ENCODE peak calls at places on chromosome 17, in four cellular contexts. R, Y, Z and J are unnamed samples.

GRCh38 chr17:45147102-45147580 is 1.1 kb upstream of the HEXIM1 start:
- DNase-seq in R (peak), Y (no peak), Z (peak), J (peak)

GRCh38 chr17:6437466-6437865 is 2.5 kb upstream of the AIPL1 start:
- DNase-seq in R (no peak), Y (no peak), Z (no peak), J (no peak)

GRCh38 chr17:33732116-33732515 is 439.0 kb upstream of the ASIC2 start:
- DNase-seq in R (no peak), Y (peak), Z (no peak), J (peak)

GRCh38 chr17:57534863-57535651 is 210.0 kb downstream of the CCDC182 start:
- DNase-seq in R (no peak), Y (peak), Z (no peak), J (no peak)

GRCh38 chr17:4479340-4479981 is 19.2 kb upstream of the SPNS2 start:
- DNase-seq in R (no peak), Y (no peak), Z (no peak), J (no peak)

GRCh38 chr17:76071497-76072148 is 694 bp downstream of the SRP68 start:
- DNase-seq in R (no peak), Y (no peak), Z (no peak), J (no peak)

GRCh38 chr17:21687136-21687953 is 5.0 kb upstream of the KCNJ18 start:
- DNase-seq in R (no peak), Y (no peak), Z (no peak), J (no peak)

GRCh38 chr17:30393491-30393890 is 14.8 kb downstream of the CPD start:
- DNase-seq in R (no peak), Y (no peak), Z (no peak), J (no peak)

GRCh38 chr17:59154335-59154720 is 658 bp downstream of the SKA2 start:
- DNase-seq in R (peak), Y (peak), Z (peak), J (peak)

GRCh38 chr17:50604470-50604869 is 30.2 kb upstream of the ABCC3 start:
- DNase-seq in R (no peak), Y (peak), Z (no peak), J (no peak)

GRCh38 chr17:75584358-75585175 is 3.0 kb upstream of the MYO15B start:
- DNase-seq in R (no peak), Y (no peak), Z (no peak), J (no peak)

GRCh38 chr17:61396586-61397085 is 3.0 kb upstream of the TBX2 start:
- DNase-seq in R (no peak), Y (no peak), Z (no peak), J (no peak)

GRCh38 chr17:76537578-76538280 is at the start of gene CYGB:
- DNase-seq in R (no peak), Y (peak), Z (peak), J (no peak)

GRCh38 chr17:40063034-40063765 is 435 bp downstream of the THRA start:
- DNase-seq in R (peak), Y (peak), Z (peak), J (no peak)

GRCh38 chr17:9123594-9124553 is 102.6 kb downstream of the NTN1 start:
- DNase-seq in R (no peak), Y (no peak), Z (no peak), J (no peak)

GRCh38 chr17:10327640-10328039 is 45.2 kb downstream of the MYH13 start:
- DNase-seq in R (peak), Y (peak), Z (peak), J (peak)

GRCh38 chr17:39229274-39229913 is 3.6 kb upstream of the STAC2 start:
- DNase-seq in R (no peak), Y (peak), Z (no peak), J (no peak)

GRCh38 chr17:79154446-79154845 is 79.8 kb downstream of the ENGASE start:
- DNase-seq in R (no peak), Y (no peak), Z (no peak), J (no peak)

GRCh38 chr17:4750606-4751005 is 10.9 kb upstream of the CXCL16 start:
- DNase-seq in R (no peak), Y (no peak), Z (no peak), J (no peak)

GRCh38 chr17:19322129-19322505 is 40.4 kb downstream of the B9D1 start:
- DNase-seq in R (no peak), Y (no peak), Z (no peak), J (no peak)

GRCh38 chr17:10022416-10022815 is 117.3 kb upstream of the RCVRN start:
- DNase-seq in R (no peak), Y (no peak), Z (no peak), J (no peak)

GRCh38 chr17:15944720-15945492 is at the start of gene ADORA2B:
- DNase-seq in R (peak), Y (peak), Z (no peak), J (no peak)

GRCh38 chr17:45786349-45786748 is 2.2 kb downstream of the CRHR1 start:
- DNase-seq in R (no peak), Y (no peak), Z (no peak), J (no peak)

GRCh38 chr17:19812407-19812806 is 55.3 kb downstream of the ULK2 start:
- DNase-seq in R (no peak), Y (peak), Z (no peak), J (no peak)

GRCh38 chr17:37884516-37884915 is 39.7 kb upstream of the TBC1D3K start:
- DNase-seq in R (no peak), Y (no peak), Z (no peak), J (no peak)

GRCh38 chr17:74770498-74771318 is 5.4 kb downstream of the NAT9 start:
- DNase-seq in R (peak), Y (peak), Z (peak), J (peak)

GRCh38 chr17:27860971-27861669 is 32.0 kb downstream of the LYRM9 start:
- DNase-seq in R (no peak), Y (no peak), Z (no peak), J (no peak)

GRCh38 chr17:5043524-5043923 is 8.3 kb upstream of the SLC52A1 start:
- DNase-seq in R (no peak), Y (no peak), Z (no peak), J (no peak)

GRCh38 chr17:42311240-42312034 is 23.1 kb downstream of the STAT5A start:
- DNase-seq in R (no peak), Y (peak), Z (peak), J (peak)
- H3K4me3 ChIP-seq in R (no peak), Y (no peak), Z (no peak), J (peak)

GRCh38 chr17:78140169-78141051 is 5.8 kb upstream of the C17orf99 start:
- DNase-seq in R (peak), Y (peak), Z (peak), J (peak)
- H3K4me3 ChIP-seq in R (peak), Y (no peak), Z (no peak), J (no peak)

DNA sequence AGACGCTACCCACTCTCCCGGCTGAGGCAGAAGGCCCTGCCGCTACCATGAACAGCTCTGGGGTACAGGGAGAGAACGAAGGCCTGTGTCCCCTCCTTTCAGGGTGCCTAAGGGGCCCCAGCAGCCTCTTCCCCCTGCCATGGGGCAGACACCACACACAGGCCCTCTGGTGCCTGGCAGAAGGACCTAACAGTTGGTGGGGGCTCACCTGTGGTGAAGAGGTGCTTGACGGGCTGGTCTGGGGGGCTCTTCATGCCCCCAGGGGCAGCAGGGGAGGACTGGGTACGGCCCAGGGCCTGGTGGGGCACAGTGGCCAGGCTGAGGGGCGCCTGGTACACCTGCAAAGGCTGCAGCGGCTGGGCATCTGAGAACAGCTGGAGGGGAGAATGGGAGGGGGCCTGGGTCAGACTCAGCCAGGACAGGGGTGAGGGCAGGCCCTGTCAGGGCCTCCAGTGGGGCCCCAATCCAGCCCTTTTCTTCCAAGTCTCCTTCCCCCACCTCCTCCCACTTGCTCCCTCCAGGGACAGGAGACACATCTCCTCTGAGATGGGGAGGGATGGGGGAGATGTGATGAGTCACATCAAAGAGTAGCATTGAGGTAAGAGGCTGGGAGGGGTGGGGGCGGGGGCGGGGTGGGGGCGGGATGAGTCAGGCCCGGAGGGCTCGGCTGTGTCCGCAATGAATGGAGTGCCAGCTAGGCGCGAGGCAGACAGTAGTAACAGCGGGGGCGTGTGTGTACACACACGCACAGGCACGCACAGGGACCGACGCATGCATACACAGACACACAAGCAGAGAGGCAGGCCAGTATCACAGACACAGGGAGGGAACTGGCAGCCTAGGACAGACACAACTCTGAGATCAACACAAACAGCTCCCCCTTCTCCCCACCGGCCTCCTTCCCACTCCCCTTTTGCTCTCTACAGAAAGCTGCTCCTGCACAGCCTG is 16.1 kb downstream of the G6PC3 start:
- DNase-seq in R (peak), Y (peak), Z (no peak), J (no peak)
- H3K4me3 ChIP-seq in R (no peak), Y (no peak), Z (no peak), J (no peak)

GRCh38 chr17:43200127-43200526 is 11.5 kb upstream of the TMEM106A start:
- DNase-seq in R (no peak), Y (no peak), Z (no peak), J (peak)

DNA sequence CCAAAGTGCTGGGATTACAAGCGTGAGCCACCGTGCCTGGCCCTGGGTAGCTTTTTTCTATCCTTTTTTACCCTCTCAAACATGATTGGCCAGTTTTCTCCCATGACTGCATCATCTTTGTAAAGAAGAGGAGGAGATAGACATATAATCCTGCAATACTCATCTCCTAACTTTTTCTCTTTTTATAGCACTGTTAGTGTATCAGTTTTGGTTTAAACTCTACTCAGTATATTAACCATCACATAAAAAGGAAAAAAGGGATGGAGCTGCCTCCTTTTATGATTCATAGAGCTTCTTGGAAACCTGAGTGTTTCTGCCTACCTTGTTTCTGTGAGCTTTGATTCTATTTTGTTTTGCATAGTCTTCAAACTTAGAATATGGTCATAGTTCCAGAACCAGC is 12.0 kb upstream of the TMEM106A start:
- DNase-seq in R (no peak), Y (no peak), Z (no peak), J (no peak)
- H3K4me3 ChIP-seq in R (no peak), Y (no peak), Z (no peak), J (no peak)

GRCh38 chr17:49602783-49603182 is 27.1 kb downstream of the NXPH3 start:
- DNase-seq in R (no peak), Y (no peak), Z (no peak), J (no peak)
- H3K4me3 ChIP-seq in R (no peak), Y (no peak), Z (no peak), J (no peak)

GRCh38 chr17:80416260-80416939 is 1.4 kb downstream of the ENDOV start:
- DNase-seq in R (no peak), Y (no peak), Z (no peak), J (no peak)
- H3K4me3 ChIP-seq in R (no peak), Y (peak), Z (peak), J (no peak)